ENCODE peak calls at places on chromosomes 4 and X, in six cellular contexts. Y is activated CD4-positive, alpha-beta T cell treated with anti-CD3 and anti-CD28 coated beads, Interleukin-2, amount 50 U/mL, for 24 hours; C is ascending aorta; M is CD4-positive, alpha-beta T cell; W is prostate gland; H is NCI-H1092. N is an unnamed sample.

GRCh38 chr4:24583451-24584174 is 741 bp downstream of the DHX15 start:
- DNase-seq in Y (peak), C (peak), M (peak), W (peak), H (peak), N (peak)

GRCh38 chrX:124887572-124887971 is 432.1 kb upstream of the TEX13C start:
- DNase-seq in Y (no peak), C (no peak), M (no peak), W (no peak), H (no peak), N (no peak)

GRCh38 chr4:109801895-109802319 is at the start of gene CFI:
- DNase-seq in Y (no peak), C (no peak), M (no peak), W (no peak), H (no peak), N (no peak)

GRCh38 chr4:16843831-16844508 is 54.5 kb downstream of the LDB2 start:
- DNase-seq in Y (no peak), C (no peak), M (no peak), W (no peak), H (no peak), N (no peak)

GRCh38 chr4:87134122-87134521 is 86.3 kb downstream of the KLHL8 start:
- DNase-seq in Y (no peak), C (no peak), M (no peak), W (no peak), H (no peak), N (no peak)

GRCh38 chr4:142416711-142417275 is 429.3 kb downstream of the INPP4B start:
- DNase-seq in Y (no peak), C (no peak), M (no peak), W (no peak), H (no peak), N (no peak)

GRCh38 chrX:116285506-116285905 is 115.0 kb downstream of the AGTR2 start:
- DNase-seq in Y (no peak), C (no peak), M (no peak), W (no peak), H (no peak), N (no peak)

GRCh38 chr4:123587983-123588494 is 191.4 kb downstream of the SPRY1 start:
- DNase-seq in Y (no peak), C (peak), M (no peak), W (peak), H (no peak), N (no peak)

GRCh38 chr4:30720021-30720655 is at the start of gene PCDH7:
- DNase-seq in Y (no peak), C (peak), M (no peak), W (peak), H (no peak), N (no peak)

GRCh38 chr4:78484574-78484973 is 67.0 kb upstream of the ANXA3 start:
- DNase-seq in Y (no peak), C (no peak), M (no peak), W (no peak), H (no peak), N (no peak)